ENCODE peak calls at places on chromosomes 13 and 19, in nine cellular contexts. Q is ureter; E is T-helper 2 cell; U is hypothalamus; Y is frontal cortex; T is activated CD8-positive, alpha-beta memory T cell treated with anti-CD3 and anti-CD28 coated beads for 1 hour; L is T1000; I is activated CD4-positive, alpha-beta T cell treated with anti-CD3 and anti-CD28 coated beads for 4 hours; D is HTR-8/SVneo. O is an unnamed sample.

GRCh38 chr19:42246869-42247630 is 4.6 kb upstream of the GSK3A start:
- DNase-seq in Q (no peak), E (no peak), U (no peak), Y (no peak), T (no peak), L (no peak), I (no peak), D (no peak), O (no peak)

GRCh38 chr19:3194063-3194702 is 8.5 kb downstream of the NCLN start:
- DNase-seq in Q (no peak), E (no peak), U (no peak), Y (no peak), T (no peak), L (no peak), I (no peak), D (no peak), O (no peak)

GRCh38 chr19:8161135-8161646 is 11.8 kb upstream of the FBN3 start:
- DNase-seq in Q (no peak), E (no peak), U (no peak), Y (no peak), T (no peak), L (no peak), I (no peak), D (no peak), O (no peak)

GRCh38 chr19:1261863-1262686 is 7.1 kb upstream of the CIRBP start:
- DNase-seq in Q (no peak), E (peak; percentile 44), U (no peak), Y (no peak), T (no peak), L (peak; percentile 70), I (no peak), D (no peak), O (no peak)

GRCh38 chr13:97295279-97296182 is 73.4 kb downstream of the MBNL2 start:
- DNase-seq in Q (no peak), E (no peak), U (no peak), Y (no peak), T (no peak), L (no peak), I (no peak), D (no peak), O (no peak)

GRCh38 chr19:41411682-41412265 is 14.2 kb downstream of the BCKDHA start:
- DNase-seq in Q (no peak), E (no peak), U (peak; percentile 2), Y (peak; percentile 44), T (no peak), L (no peak), I (no peak), D (no peak), O (no peak)

GRCh38 chr19:49570997-49571676 is 9.2 kb downstream of the NOSIP start:
- DNase-seq in Q (no peak), E (no peak), U (no peak), Y (no peak), T (no peak), L (no peak), I (peak; percentile 24), D (no peak), O (no peak)

GRCh38 chr19:16336571-16336970 is 11.9 kb downstream of the KLF2 start:
- DNase-seq in Q (no peak), E (no peak), U (no peak), Y (no peak), T (no peak), L (no peak), I (no peak), D (no peak), O (no peak)

GRCh38 chr13:112720814-112721197 is 31.0 kb downstream of the ATP11A start:
- DNase-seq in Q (no peak), E (no peak), U (no peak), Y (no peak), T (no peak), L (no peak), I (no peak), D (no peak), O (no peak)

GRCh38 chr19:2215281-2215751 is 20.8 kb downstream of the PLEKHJ1 start:
- DNase-seq in Q (no peak), E (no peak), U (no peak), Y (no peak), T (no peak), L (no peak), I (no peak), D (no peak), O (no peak)

GRCh38 chr19:49552749-49553148 is 24.9 kb downstream of the RCN3 start:
- DNase-seq in Q (no peak), E (no peak), U (no peak), Y (no peak), T (no peak), L (no peak), I (peak; percentile 39), D (no peak), O (no peak)

GRCh38 chr19:8441725-8442544 is 2.8 kb upstream of the HNRNPM start:
- DNase-seq in Q (no peak), E (no peak), U (no peak), Y (no peak), T (no peak), L (no peak), I (no peak), D (no peak), O (no peak)

GRCh38 chr13:70856025-70856424 is 747.8 kb upstream of the KLHL1 start:
- DNase-seq in Q (no peak), E (no peak), U (no peak), Y (no peak), T (no peak), L (no peak), I (no peak), D (no peak), O (no peak)

GRCh38 chr13:44840131-44840530 is 149.1 kb downstream of the NUFIP1 start:
- DNase-seq in Q (no peak), E (no peak), U (no peak), Y (no peak), T (no peak), L (no peak), I (no peak), D (no peak), O (no peak)

GRCh38 chr13:30526612-30527217 is 61.0 kb upstream of the HMGB1 start:
- DNase-seq in Q (no peak), E (no peak), U (no peak), Y (no peak), T (no peak), L (no peak), I (no peak), D (no peak), O (no peak)

GRCh38 chr13:110756268-110756667 is 42.8 kb downstream of the ING1 start:
- DNase-seq in Q (no peak), E (no peak), U (no peak), Y (no peak), T (no peak), L (no peak), I (no peak), D (peak; percentile 33), O (no peak)

GRCh38 chr19:39924952-39925351 is 9.5 kb downstream of the FCGBP start:
- DNase-seq in Q (no peak), E (no peak), U (no peak), Y (no peak), T (no peak), L (no peak), I (no peak), D (no peak), O (no peak)

GRCh38 chr19:4278926-4279529 is at the start of gene SHD:
- DNase-seq in Q (no peak), E (no peak), U (no peak), Y (peak; percentile 57), T (no peak), L (no peak), I (no peak), D (no peak), O (no peak)